ENCODE peak calls at places on chromosomes 6 and 20, in nine cellular contexts. E is lung, J is astrocyte of the spinal cord, O is OCI-LY7, U is transverse colon, N is A673, G is pancreas, H is GM10248, Q is progenitor cell of endocrine pancreas. C is an unnamed sample.

GRCh38 chr6:32369678-32370077 is 2.0 kb downstream of the TSBP1 start:
- DNase-seq in J (peak), O (no peak), U (no peak), G (no peak), Q (no peak), N (peak), H (no peak), E (no peak), C (peak)

GRCh38 chr6:138428943-138429616 is 25.1 kb downstream of the HEBP2 start:
- DNase-seq in J (peak), H (peak), E (no peak), G (no peak), U (no peak), Q (no peak), O (peak), N (peak), C (no peak)

GRCh38 chr6:89797317-89797716 is 22.3 kb downstream of the MDN1 start:
- DNase-seq in N (no peak), E (no peak), G (no peak), O (no peak), U (no peak), Q (no peak), J (peak), H (no peak), C (no peak)

GRCh38 chr6:102686461-102686860 is 1293.0 kb downstream of the GRIK2 start:
- DNase-seq in U (no peak), H (no peak), Q (no peak), O (no peak), J (no peak), E (no peak), G (no peak), N (peak), C (no peak)

GRCh38 chr6:166533205-166533824 is 53.2 kb downstream of the RAMACL start:
- DNase-seq in O (no peak), N (no peak), U (no peak), H (no peak), Q (no peak), J (no peak), G (no peak), E (no peak), C (no peak)

GRCh38 chr20:25191051-25191450 is 4.5 kb upstream of the ENTPD6 start:
- DNase-seq in G (no peak), E (no peak), U (no peak), N (no peak), J (no peak), H (peak), Q (no peak), O (no peak), C (no peak)

GRCh38 chr6:157034433-157035230 is 257.5 kb downstream of the ARID1B start:
- DNase-seq in H (peak), E (no peak), G (no peak), N (peak), U (no peak), J (peak), Q (no peak), O (peak), C (no peak)

GRCh38 chr6:92577077-92577719 is 842.2 kb downstream of the EPHA7 start:
- DNase-seq in N (no peak), O (no peak), H (no peak), G (no peak), U (no peak), Q (no peak), E (no peak), J (peak), C (no peak)

GRCh38 chr6:36724514-36725385 is 27.1 kb downstream of the RAB44 start:
- DNase-seq in G (peak), N (peak), H (peak), O (peak), E (peak), J (peak), U (peak), Q (peak), C (peak)

GRCh38 chr6:157235600-157236039 is 87.7 kb downstream of the TMEM242 start:
- DNase-seq in N (peak), H (peak), U (peak), E (no peak), J (peak), O (no peak), G (peak), Q (peak), C (peak)

GRCh38 chr20:63183422-63184146 is 32.3 kb downstream of the YTHDF1 start:
- DNase-seq in Q (peak), U (peak), J (no peak), G (no peak), E (peak), O (peak), N (peak), H (peak), C (peak)

GRCh38 chr6:143673638-143674037 is 4.1 kb upstream of the PHACTR2 start:
- DNase-seq in U (peak), Q (no peak), N (peak), G (no peak), H (no peak), J (peak), E (no peak), O (no peak), C (no peak)

GRCh38 chr6:100892693-100893092 is 11.6 kb upstream of the ASCC3 start:
- DNase-seq in G (no peak), N (peak), E (no peak), J (no peak), H (no peak), Q (no peak), U (no peak), O (no peak), C (no peak)

GRCh38 chr6:723540-723939 is 30.6 kb upstream of the EXOC2 start:
- DNase-seq in J (no peak), N (no peak), G (no peak), H (no peak), O (no peak), E (no peak), Q (no peak), U (no peak), C (no peak)
- TF ChIP-seq CTCF in J (peak), N (peak), G (no peak), H (no peak), O (peak), E (no peak), Q (peak), U (no peak), C (no peak)

DNA sequence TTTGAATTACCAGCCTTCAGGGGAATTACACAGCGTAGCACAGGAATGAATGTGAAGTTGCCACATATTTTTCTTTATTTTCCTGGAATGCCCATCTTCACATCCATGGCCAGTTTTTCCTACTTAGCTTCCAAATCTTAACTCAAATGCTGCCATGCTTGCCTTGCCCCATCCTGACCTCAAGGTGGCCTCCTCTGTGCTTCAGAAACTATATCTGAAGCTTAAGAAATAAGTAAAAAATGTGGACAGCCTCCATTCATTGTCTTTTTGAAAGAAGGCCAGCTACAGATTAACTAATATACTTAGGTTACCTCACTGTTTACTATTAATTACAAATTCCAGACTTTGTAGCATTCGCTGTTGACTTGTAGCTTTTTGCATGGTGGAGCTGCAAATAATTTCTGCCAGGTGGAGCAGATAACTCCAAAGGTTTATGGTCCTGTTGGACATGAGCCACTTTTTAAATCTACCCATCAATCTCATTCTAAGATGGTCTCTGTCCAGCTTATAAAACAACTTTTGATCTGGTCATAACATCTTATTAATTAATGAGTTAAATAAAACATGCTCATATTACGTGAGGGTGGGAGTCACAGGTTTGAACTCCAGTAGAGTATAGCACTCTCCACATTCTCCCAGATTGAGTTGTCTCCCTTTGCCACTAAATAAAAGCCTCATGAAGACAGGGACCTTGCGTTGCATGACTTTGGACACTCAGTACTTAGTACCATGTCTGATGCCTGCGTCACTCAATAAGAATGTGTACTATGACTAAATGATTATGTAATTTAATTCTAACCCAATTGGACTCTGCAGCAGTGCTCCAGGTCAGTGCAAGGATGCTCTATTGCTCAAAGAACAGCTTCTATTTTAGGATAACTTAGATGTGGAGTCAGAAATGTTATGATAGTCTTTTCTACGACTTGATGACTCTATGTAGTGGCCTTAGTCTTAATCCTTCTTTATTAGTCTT is 678.6 kb upstream of the CITED2 start:
- DNase-seq in N (peak), H (no peak), G (no peak), J (peak), U (no peak), Q (no peak), E (no peak), O (peak), C (no peak)
- TF ChIP-seq CTCF in N (peak), H (peak), G (no peak), J (peak), U (peak), Q (peak), E (no peak), O (peak), C (no peak)

GRCh38 chr20:49982346-49983122 is at the start of gene SNAI1:
- DNase-seq in O (peak), E (peak), U (peak), H (peak), N (peak), Q (peak), G (peak), J (peak), C (peak)
- TF ChIP-seq CTCF in O (peak), E (peak), U (peak), H (peak), N (peak), Q (peak), G (no peak), J (peak), C (peak)

GRCh38 chr6:24829657-24830056 is 30.9 kb upstream of the ARMH2 start:
- DNase-seq in O (no peak), N (no peak), U (no peak), J (no peak), H (no peak), Q (no peak), E (no peak), G (no peak), C (no peak)
- TF ChIP-seq CTCF in O (no peak), N (peak), U (no peak), J (no peak), H (no peak), Q (no peak), E (no peak), G (no peak), C (no peak)

GRCh38 chr6:73652637-73653570 is 888 bp downstream of the SLC17A5 start:
- DNase-seq in H (peak), O (peak), U (peak), N (peak), G (peak), E (peak), Q (peak), J (peak), C (peak)
- TF ChIP-seq CTCF in H (peak), O (peak), U (peak), N (peak), G (no peak), E (no peak), Q (peak), J (peak), C (peak)

GRCh38 chr6:39156763-39157162 is 41.8 kb upstream of the SAYSD1 start:
- DNase-seq in U (no peak), E (no peak), Q (no peak), J (no peak), N (no peak), H (no peak), G (no peak), O (no peak), C (no peak)
- TF ChIP-seq CTCF in U (no peak), E (no peak), Q (no peak), J (no peak), N (no peak), H (no peak), G (no peak), O (no peak), C (no peak)